ENCODE peak calls at places on chromosomes 3 and 15, in four cellular contexts. N is mucosa of descending colon, O is right lobe of liver, A is GM04504. V is an unnamed sample.

GRCh38 chr3:106824856-106825255 is 552.4 kb upstream of the CCDC54 start:
- DNase-seq in N (no peak), A (peak), O (no peak), V (peak)

GRCh38 chr3:188584162-188584529 is 430.2 kb downstream of the LPP start:
- DNase-seq in O (no peak), N (no peak), A (peak), V (peak)

GRCh38 chr15:83118291-83118827 is 10.9 kb downstream of the TM6SF1 start:
- DNase-seq in N (no peak), A (no peak), O (no peak), V (no peak)

GRCh38 chr15:44775923-44776322 is 39.6 kb downstream of the TRIM69 start:
- DNase-seq in N (no peak), A (no peak), O (no peak), V (no peak)

GRCh38 chr3:129878355-129878754 is 15.2 kb downstream of the TMCC1 start:
- DNase-seq in O (no peak), N (no peak), A (no peak), V (no peak)

GRCh38 chr3:172181936-172182708 is 142.7 kb downstream of the FNDC3B start:
- DNase-seq in O (no peak), N (peak), A (no peak), V (no peak)

GRCh38 chr3:148999806-149000205 is 8.5 kb downstream of the GYG1 start:
- DNase-seq in A (no peak), N (no peak), O (no peak), V (no peak)

GRCh38 chr3:19455546-19455945 is 307.2 kb downstream of the KCNH8 start:
- DNase-seq in O (no peak), N (no peak), A (no peak), V (no peak)

GRCh38 chr3:31704651-31705179 is 172.0 kb downstream of the STT3B start:
- DNase-seq in N (peak), A (peak), O (no peak), V (peak)

GRCh38 chr3:58952128-58952917 is 97.5 kb downstream of the CFAP20DC start:
- DNase-seq in N (no peak), A (no peak), O (no peak), V (no peak)

GRCh38 chr15:43329222-43329959 is 982 bp downstream of the LCMT2 start:
- DNase-seq in O (no peak), N (no peak), A (no peak), V (peak)

GRCh38 chr3:37885831-37886230 is 24.2 kb downstream of the CTDSPL start:
- DNase-seq in A (no peak), N (no peak), O (no peak), V (no peak)

GRCh38 chr3:193830791-193831191 is 237.8 kb downstream of the OPA1 start:
- DNase-seq in O (no peak), A (no peak), N (no peak), V (no peak)

GRCh38 chr15:31299588-31300207 is 26.9 kb upstream of the KLF13 start:
- DNase-seq in N (no peak), O (peak), A (no peak), V (no peak)

GRCh38 chr15:66706840-66707239 is 4.8 kb downstream of the SMAD6 start:
- DNase-seq in A (no peak), N (no peak), O (no peak), V (no peak)